ENCODE peak calls at places on chromosomes 6 and 20, in six cellular contexts. U is A549, I is uterus, D is transverse colon, Z is stomach, X is body of pancreas. B is an unnamed sample.

GRCh38 chr6:148884461-148884860 is 137.6 kb downstream of the UST start:
- DNase-seq in X (no peak), I (no peak), Z (no peak), D (no peak), U (no peak), B (no peak)

GRCh38 chr6:158865769-158866168 is 46.6 kb upstream of the EZR start:
- DNase-seq in U (no peak), X (no peak), Z (no peak), D (no peak), I (no peak), B (no peak)

GRCh38 chr6:37049990-37050853 is 44.8 kb downstream of the FGD2 start:
- DNase-seq in I (peak), Z (peak), U (no peak), X (peak), D (peak), B (peak)

GRCh38 chr6:29826271-29826670 is 1.4 kb upstream of the HLA-G start:
- DNase-seq in I (no peak), D (no peak), U (no peak), X (no peak), Z (no peak), B (no peak)

GRCh38 chr20:39602649-39603048 is 640.5 kb downstream of the DHX35 start:
- DNase-seq in D (no peak), U (no peak), I (no peak), Z (no peak), X (no peak), B (no peak)

GRCh38 chr20:7505152-7505834 is 435.0 kb downstream of the HAO1 start:
- DNase-seq in I (no peak), X (no peak), U (no peak), D (no peak), Z (no peak), B (no peak)

GRCh38 chr20:4171538-4172116 is 156.3 kb upstream of the RNF24 start:
- DNase-seq in I (no peak), D (no peak), X (peak), Z (no peak), U (peak), B (no peak)

GRCh38 chr6:109096198-109096597 is 891 bp downstream of the CEP57L1 start:
- DNase-seq in Z (no peak), D (no peak), U (no peak), I (no peak), X (no peak), B (no peak)

GRCh38 chr20:45433316-45433715 is 17.4 kb downstream of the PIGT start:
- DNase-seq in U (no peak), X (no peak), Z (no peak), I (no peak), D (peak), B (no peak)

GRCh38 chr20:3702992-3703391 is 9.4 kb downstream of the SIGLEC1 start:
- DNase-seq in D (no peak), U (no peak), Z (no peak), X (no peak), I (no peak), B (no peak)

GRCh38 chr6:72724545-72724944 is 102.7 kb downstream of the KCNQ5 start:
- DNase-seq in I (no peak), U (no peak), D (no peak), Z (no peak), X (no peak), B (no peak)

GRCh38 chr20:35316086-35316485 is 23.9 kb upstream of the FAM83C start:
- DNase-seq in Z (no peak), U (no peak), I (no peak), X (no peak), D (no peak), B (no peak)

GRCh38 chr20:46575794-46576495 is 25.5 kb upstream of the OCSTAMP start:
- DNase-seq in U (no peak), Z (no peak), X (no peak), I (no peak), D (no peak), B (no peak)

GRCh38 chr6:14921878-14922277 is 324.0 kb upstream of the JARID2 start:
- DNase-seq in I (no peak), X (peak), Z (no peak), D (no peak), U (no peak), B (peak)

GRCh38 chr6:125151715-125152114 is 1.9 kb upstream of the TPD52L1 start:
- DNase-seq in X (no peak), Z (no peak), I (no peak), U (no peak), D (no peak), B (no peak)

GRCh38 chr6:7442467-7442866 is 52.9 kb downstream of the RIOK1 start:
- DNase-seq in D (no peak), X (no peak), Z (no peak), I (no peak), U (no peak), B (no peak)

GRCh38 chr6:18154507-18155272 is at the start of gene TPMT:
- DNase-seq in X (peak), U (no peak), D (peak), I (peak), Z (peak), B (peak)

GRCh38 chr6:41578714-41579610 is 32.8 kb downstream of the FOXP4 start:
- DNase-seq in D (peak), Z (no peak), U (peak), X (no peak), I (no peak), B (no peak)

GRCh38 chr6:161073940-161074339 is 82.4 kb downstream of the MAP3K4 start:
- DNase-seq in D (no peak), I (peak), U (no peak), X (no peak), Z (no peak), B (no peak)

GRCh38 chr6:47064274-47064673 is 22.1 kb upstream of the ADGRF1 start:
- DNase-seq in Z (no peak), D (no peak), X (no peak), I (no peak), U (no peak), B (no peak)

GRCh38 chr6:31826793-31827285 is 699 bp upstream of the HSPA1B start:
- DNase-seq in U (peak), I (peak), D (peak), Z (peak), X (peak), B (peak)

GRCh38 chr6:90386796-90387390 is 90.2 kb upstream of the BACH2 start:
- DNase-seq in U (no peak), I (no peak), X (no peak), Z (no peak), D (no peak), B (no peak)

GRCh38 chr6:90753820-90754604 is 167.1 kb upstream of the MAP3K7 start:
- DNase-seq in D (no peak), X (peak), Z (no peak), U (no peak), I (no peak), B (no peak)

GRCh38 chr20:62342910-62343309 is 24.2 kb downstream of the LAMA5 start:
- DNase-seq in X (no peak), I (no peak), U (no peak), Z (no peak), D (no peak), B (no peak)

GRCh38 chr6:4180653-4181255 is 45.4 kb upstream of the ECI2 start:
- DNase-seq in Z (no peak), D (no peak), I (no peak), X (no peak), U (peak), B (no peak)

GRCh38 chr6:2179950-2180349 is 65.5 kb downstream of the GMDS start:
- DNase-seq in U (no peak), Z (no peak), X (no peak), D (no peak), I (no peak), B (no peak)

GRCh38 chr6:109453594-109454482 is 1.7 kb downstream of the MICAL1 start:
- DNase-seq in U (no peak), I (peak), X (no peak), D (no peak), Z (no peak), B (no peak)

GRCh38 chr20:57717797-57718196 is 8.0 kb upstream of the PMEPA1 start:
- DNase-seq in I (no peak), D (no peak), U (peak), X (no peak), Z (no peak), B (no peak)

GRCh38 chr6:28683945-28684538 is 158.4 kb downstream of the GPX5 start:
- DNase-seq in Z (no peak), D (peak), U (peak), X (peak), I (no peak), B (peak)

GRCh38 chr6:39225946-39226437 is 3.3 kb downstream of the KCNK5 start:
- DNase-seq in Z (no peak), U (no peak), I (no peak), X (no peak), D (no peak), B (no peak)

GRCh38 chr6:79631800-79632172 is 657 bp downstream of the SH3BGRL2 start:
- DNase-seq in X (peak), U (no peak), Z (no peak), I (no peak), D (peak), B (no peak)

GRCh38 chr6:79632580-79632979 is 1.5 kb downstream of the SH3BGRL2 start:
- DNase-seq in D (no peak), I (no peak), U (no peak), X (no peak), Z (no peak), B (no peak)

GRCh38 chr6:79628466-79629288 is 2.5 kb upstream of the SH3BGRL2 start:
- DNase-seq in I (no peak), Z (no peak), D (no peak), U (no peak), X (no peak), B (no peak)

GRCh38 chr6:79630400-79630882 is 688 bp upstream of the SH3BGRL2 start:
- DNase-seq in I (no peak), U (no peak), Z (no peak), D (no peak), X (no peak), B (no peak)

GRCh38 chr6:79630883-79631799 is at the start of gene SH3BGRL2:
- DNase-seq in D (peak), I (peak), Z (peak), X (peak), U (peak), B (peak)
- TF ChIP-seq POLR2A in D (peak), I (peak), Z (no peak), X (peak), U (no peak), B (peak)

DNA sequence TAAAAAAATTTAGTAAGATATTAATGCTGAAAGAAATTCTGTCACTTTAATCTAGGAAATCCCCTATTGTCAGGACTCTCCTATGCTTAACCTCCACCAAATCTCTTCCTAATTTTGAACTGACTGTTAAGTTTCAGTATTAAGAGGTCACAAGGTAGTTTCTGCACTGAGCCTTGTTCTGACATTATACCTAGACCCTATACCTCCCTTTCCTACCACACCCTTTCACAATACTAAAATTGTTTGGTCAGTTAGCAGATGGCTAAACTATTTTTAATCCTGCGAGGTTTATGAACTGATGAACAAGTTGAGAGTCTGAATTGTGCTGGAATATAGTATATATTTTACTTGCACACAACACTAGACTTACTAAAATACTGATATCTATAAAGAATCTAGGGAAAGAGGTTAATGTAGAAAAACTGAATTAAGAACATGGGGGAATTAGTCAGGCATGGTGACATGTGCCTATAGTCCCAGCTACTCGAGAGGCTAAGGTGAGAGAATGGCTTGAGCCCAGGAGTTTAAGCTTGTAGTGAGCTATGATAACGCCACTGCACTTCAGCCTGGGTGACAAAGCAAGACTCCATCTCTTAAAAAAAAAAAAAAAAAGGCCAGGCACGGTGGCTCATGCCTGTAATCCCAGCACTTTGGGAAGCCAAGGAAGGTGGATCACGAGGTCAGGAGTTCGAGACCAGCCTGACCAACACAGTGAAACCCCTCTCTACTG is 51.5 kb downstream of the HBS1L start:
- DNase-seq in I (no peak), Z (no peak), U (no peak), X (no peak), D (no peak), B (no peak)
- H3K27ac ChIP-seq in I (no peak), Z (no peak), U (no peak), X (no peak), D (no peak), B (no peak)

GRCh38 chr20:43666376-43667328 is at the start of gene MYBL2:
- DNase-seq in Z (peak), U (peak), X (peak), I (no peak), D (peak), B (peak)
- TF ChIP-seq POLR2A in Z (no peak), U (peak), X (peak), I (no peak), D (no peak), B (no peak)

GRCh38 chr20:25041813-25042530 is 16.0 kb downstream of the ACSS1 start:
- DNase-seq in X (no peak), U (no peak), Z (no peak), D (no peak), I (no peak), B (no peak)

GRCh38 chr20:25043499-25044260 is 14.3 kb downstream of the ACSS1 start:
- DNase-seq in X (peak), U (no peak), D (no peak), I (no peak), Z (no peak), B (no peak)

GRCh38 chr20:25044261-25044560 is 13.7 kb downstream of the ACSS1 start:
- DNase-seq in U (no peak), I (no peak), X (no peak), D (no peak), Z (no peak), B (no peak)

GRCh38 chr20:25044660-25045342 is 13.1 kb downstream of the ACSS1 start:
- DNase-seq in D (no peak), I (no peak), Z (no peak), U (no peak), X (peak), B (no peak)

GRCh38 chr20:25042531-25043498 is 15.1 kb downstream of the ACSS1 start:
- DNase-seq in X (peak), I (no peak), U (no peak), Z (peak), D (peak), B (peak)
- H3K27ac ChIP-seq in X (peak), I (peak), U (no peak), Z (peak), D (peak), B (peak)

DNA sequence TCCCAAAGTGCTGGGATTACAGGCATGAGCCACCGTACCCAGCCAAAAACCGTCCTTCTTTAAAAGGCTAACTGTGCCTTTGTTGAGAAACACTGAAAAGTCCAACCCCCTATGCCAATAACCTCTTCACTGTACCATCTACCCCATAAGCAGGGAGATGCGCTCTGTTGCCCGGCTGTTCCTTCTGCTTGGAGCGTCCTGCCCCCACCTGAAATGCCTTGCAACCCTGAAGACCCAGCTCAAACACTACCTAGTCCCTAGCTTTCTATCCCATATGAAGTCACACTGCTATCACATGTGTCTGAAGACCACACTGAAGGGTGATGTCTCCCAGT is 27.8 kb downstream of the UBE2V1 start:
- DNase-seq in Z (no peak), U (no peak), D (no peak), I (no peak), X (no peak), B (no peak)
- TF ChIP-seq POLR2A in Z (no peak), U (no peak), D (no peak), I (no peak), X (no peak), B (no peak)

B was measured in adrenal gland.